ENCODE peak calls at places on chromosomes 2 and 18, in ten cellular contexts. E is thoracic aorta; U is fibroblast of lung; A is GM13976; T is adrenal gland; P is RWPE1; K is CD8-positive, alpha-beta T cell; W is transverse colon; L is choroid plexus epithelial cell; F is HL-60. J is an unnamed sample.

GRCh38 chr2:37377187-37377532 is 32.7 kb downstream of the QPCT start:
- DNase-seq in E (no peak), U (peak; percentile 88), A (no peak), T (no peak), P (no peak), K (no peak), W (no peak), L (no peak), F (no peak), J (no peak)

GRCh38 chr2:36352024-36352398 is 3.6 kb upstream of the CRIM1 start:
- DNase-seq in E (no peak), U (peak; percentile 48), A (peak; percentile 40), T (no peak), P (no peak), K (no peak), W (no peak), L (peak; percentile 76), F (peak; percentile 20), J (no peak)

GRCh38 chr2:9205963-9206948 is at the start of gene ASAP2:
- DNase-seq in E (no peak), U (peak; percentile 66), A (peak; percentile 80), T (peak; percentile 56), P (peak; percentile 90), K (peak; percentile 52), W (peak; percentile 78), L (peak; percentile 71), F (peak; percentile 28), J (no peak)

GRCh38 chr2:77922567-77922966 is 400.4 kb upstream of the LRRTM4 start:
- DNase-seq in E (no peak), U (no peak), A (no peak), T (no peak), P (no peak), K (no peak), W (no peak), L (no peak), F (no peak), J (no peak)

GRCh38 chr2:149465873-149466272 is 121.7 kb downstream of the MMADHC start:
- DNase-seq in E (no peak), U (no peak), A (no peak), T (no peak), P (no peak), K (no peak), W (no peak), L (no peak), F (no peak), J (no peak)

GRCh38 chr2:44983836-44984604 is 25.2 kb downstream of the SIX2 start:
- DNase-seq in E (no peak), U (no peak), A (no peak), T (no peak), P (no peak), K (no peak), W (no peak), L (no peak), F (no peak), J (no peak)

GRCh38 chr2:226792155-226792871 is 7.3 kb downstream of the IRS1 start:
- DNase-seq in E (no peak), U (peak; percentile 25), A (peak; percentile 27), T (no peak), P (peak; percentile 13), K (no peak), W (no peak), L (peak; percentile 50), F (no peak), J (no peak)

GRCh38 chr2:28717339-28717758 is 34.3 kb upstream of the PPP1CB start:
- DNase-seq in E (peak; percentile 47), U (peak; percentile 80), A (no peak), T (peak; percentile 72), P (peak; percentile 45), K (no peak), W (peak; percentile 33), L (peak; percentile 75), F (peak; percentile 91), J (no peak)

GRCh38 chr2:94759211-94759610 is 112.0 kb upstream of the TEKT4 start:
- DNase-seq in E (no peak), U (no peak), A (no peak), T (no peak), P (peak; percentile 15), K (no peak), W (no peak), L (no peak), F (peak; percentile 16), J (no peak)

GRCh38 chr2:235378261-235378660 is 115.6 kb upstream of the AGAP1 start:
- DNase-seq in E (no peak), U (peak; percentile 23), A (no peak), T (no peak), P (no peak), K (no peak), W (peak; percentile 44), L (peak; percentile 15), F (no peak), J (no peak)

GRCh38 chr2:110832740-110833139 is 100.4 kb downstream of the ACOXL start:
- DNase-seq in E (no peak), U (no peak), A (no peak), T (no peak), P (no peak), K (no peak), W (no peak), L (no peak), F (no peak), J (no peak)

GRCh38 chr2:203998195-203998804 is 61.7 kb downstream of the ICOS start:
- DNase-seq in E (no peak), U (peak; percentile 77), A (no peak), T (no peak), P (no peak), K (no peak), W (no peak), L (peak; percentile 60), F (no peak), J (no peak)

GRCh38 chr2:189411860-189412259 is 29.4 kb upstream of the WDR75 start:
- DNase-seq in E (no peak), U (peak; percentile 94), A (no peak), T (no peak), P (peak; percentile 6), K (no peak), W (no peak), L (peak; percentile 97), F (no peak), J (peak; percentile 85)

GRCh38 chr2:216654528-216655052 is 21.4 kb downstream of the IGFBP2 start:
- DNase-seq in E (no peak), U (no peak), A (no peak), T (no peak), P (no peak), K (no peak), W (no peak), L (peak; percentile 27), F (no peak), J (no peak)

DNA sequence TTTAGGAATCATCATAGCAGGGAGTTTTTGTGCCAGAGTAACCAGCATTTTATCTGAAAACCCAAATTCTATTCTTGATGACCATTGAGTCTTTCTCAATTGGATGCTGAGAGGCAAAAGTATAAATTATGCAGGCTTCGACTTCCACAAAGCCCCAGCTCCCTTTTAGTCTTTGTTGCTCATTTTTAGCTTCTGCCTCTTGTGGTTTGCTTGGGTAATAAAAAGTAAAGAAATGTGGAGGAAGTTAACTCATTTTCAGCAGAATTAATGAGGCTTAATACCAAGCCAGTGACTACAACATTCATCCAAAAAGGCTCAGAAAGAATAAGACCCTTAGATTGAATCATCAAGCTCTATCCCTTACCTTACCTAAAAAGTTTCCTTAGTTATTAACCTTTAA is 18.6 kb downstream of the ERMN start:
- DNase-seq in E (no peak), U (peak; percentile 47), A (no peak), T (no peak), P (no peak), K (no peak), W (no peak), L (no peak), F (no peak), J (no peak)
- TF ChIP-seq CTCF in E (no peak), U (peak; percentile 32), A (no peak), T (no peak), P (no peak), K (no peak), W (no peak), L (peak; percentile 29), F (no peak), J (no peak)

GRCh38 chr2:20577495-20578235 is 73.2 kb downstream of the HS1BP3 start:
- DNase-seq in E (no peak), U (peak; percentile 74), A (no peak), T (no peak), P (peak; percentile 86), K (no peak), W (no peak), L (no peak), F (no peak), J (peak; percentile 38)
- TF ChIP-seq CTCF in E (no peak), U (no peak), A (no peak), T (no peak), P (no peak), K (no peak), W (no peak), L (no peak), F (no peak), J (no peak)

DNA sequence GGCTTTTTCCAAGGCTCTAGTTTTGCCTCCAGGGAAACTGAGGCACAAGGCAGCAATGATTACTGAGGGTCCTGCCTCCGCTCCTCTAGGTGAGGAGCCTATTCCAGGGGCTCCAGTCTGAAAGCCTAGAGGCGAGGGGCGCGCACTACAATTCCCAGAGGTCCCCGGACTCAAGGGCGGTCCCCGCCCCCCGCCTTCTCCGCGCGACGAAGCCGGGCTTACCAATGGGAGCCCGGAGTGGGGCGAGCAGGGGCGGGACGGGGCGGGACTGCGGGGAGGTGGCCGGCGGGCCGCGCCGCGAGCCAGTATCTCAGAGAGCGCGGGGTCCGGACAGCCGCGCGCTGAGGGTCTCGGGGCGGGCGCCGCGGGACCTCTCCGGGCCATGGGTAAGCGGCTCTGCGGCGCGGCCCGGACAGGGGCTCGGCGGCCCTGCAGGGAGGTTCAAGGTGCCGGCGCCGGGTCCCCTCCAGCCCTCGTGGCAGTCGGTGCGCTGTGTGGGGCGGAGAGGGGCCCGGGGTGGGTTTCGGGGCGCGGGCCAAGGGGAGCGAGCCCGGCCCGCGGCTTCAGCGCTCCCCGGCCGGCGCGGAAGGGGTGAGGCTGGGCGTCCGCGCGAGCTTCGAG is at the start of gene ARID5A:
- DNase-seq in E (peak; percentile 84), U (peak; percentile 90), A (peak; percentile 93), T (peak; percentile 93), P (peak; percentile 92), K (peak; percentile 92), W (peak; percentile 96), L (peak; percentile 90), F (peak; percentile 92), J (no peak)
- TF ChIP-seq CTCF in E (peak; percentile 58), U (peak; percentile 34), A (no peak), T (peak; percentile 59), P (no peak), K (peak; percentile 48), W (peak; percentile 51), L (peak; percentile 34), F (no peak), J (no peak)

GRCh38 chr18:13730486-13730885 is 4.0 kb downstream of the RNMT start:
- DNase-seq in E (no peak), U (no peak), A (no peak), T (no peak), P (no peak), K (no peak), W (no peak), L (no peak), F (no peak), J (no peak)

GRCh38 chr18:13725566-13726227 is 661 bp downstream of the FAM210A start:
- DNase-seq in E (no peak), U (peak; percentile 8), A (peak; percentile 9), T (no peak), P (peak; percentile 13), K (peak; percentile 49), W (no peak), L (peak; percentile 12), F (peak; percentile 13), J (no peak)

GRCh38 chr18:13726972-13727331 is 479 bp downstream of the RNMT start:
- DNase-seq in E (peak; percentile 21), U (peak; percentile 61), A (peak; percentile 31), T (peak; percentile 76), P (peak; percentile 40), K (no peak), W (peak; percentile 47), L (peak; percentile 70), F (no peak), J (no peak)

GRCh38 chr18:13726228-13726971 is at the start of the genes FAM210A and RNMT:
- DNase-seq in E (peak; percentile 87), U (peak; percentile 96), A (peak; percentile 95), T (peak; percentile 96), P (peak; percentile 75), K (peak; percentile 94), W (peak; percentile 97), L (peak; percentile 98), F (peak; percentile 99), J (peak; percentile 84)
- TF ChIP-seq CTCF in E (no peak), U (no peak), A (peak; percentile 32), T (no peak), P (peak; percentile 9), K (no peak), W (no peak), L (no peak), F (no peak), J (no peak)